ENCODE peak calls at places on chromosomes 13 and 19, in four cellular contexts. H is CD8-positive, alpha-beta T cell; E is substantia nigra; A is A549. C is an unnamed sample.

GRCh38 chr13:66809496-66809895 is 420.6 kb downstream of the PCDH9 start:
- DNase-seq in E (no peak), H (no peak), A (no peak), C (no peak)

GRCh38 chr19:1883784-1884183 is 1.5 kb downstream of the ABHD17A start:
- DNase-seq in H (no peak), E (no peak), A (no peak), C (no peak)

GRCh38 chr19:43675269-43675879 is 5.4 kb upstream of the PLAUR start:
- DNase-seq in A (peak), E (no peak), H (no peak), C (peak)

GRCh38 chr19:33193864-33194362 is at the start of gene LRP3:
- DNase-seq in H (no peak), A (no peak), E (no peak), C (no peak)

GRCh38 chr13:103351035-103351828 is 285.0 kb upstream of the SLC10A2 start:
- DNase-seq in E (no peak), A (no peak), H (no peak), C (no peak)

GRCh38 chr13:94346261-94347019 is 133.0 kb downstream of the DCT start:
- DNase-seq in H (no peak), E (no peak), A (no peak), C (no peak)

GRCh38 chr19:5389353-5389752 is 48.7 kb upstream of the PTPRS start:
- DNase-seq in H (no peak), A (no peak), E (no peak), C (no peak)

GRCh38 chr13:92173254-92173653 is 774.8 kb downstream of the GPC5 start:
- DNase-seq in H (no peak), E (no peak), A (no peak), C (no peak)

GRCh38 chr13:95643009-95643408 is 1.5 kb downstream of the DZIP1 start:
- DNase-seq in E (no peak), A (no peak), H (no peak), C (no peak)

GRCh38 chr19:39031368-39032163 is 783 bp downstream of the FBXO27 start:
- DNase-seq in E (no peak), H (peak), A (peak), C (peak)

GRCh38 chr19:31905980-31906948 is 439.1 kb upstream of the ZNF507 start:
- DNase-seq in E (no peak), A (no peak), H (no peak), C (no peak)

GRCh38 chr13:92838786-92839185 is 387.8 kb upstream of the GPC6 start:
- DNase-seq in A (no peak), H (no peak), E (no peak), C (no peak)

GRCh38 chr13:28534210-28534609 is 39.3 kb upstream of the FLT1 start:
- DNase-seq in H (no peak), E (no peak), A (no peak), C (no peak)

GRCh38 chr13:28534801-28535200 is 39.9 kb upstream of the FLT1 start:
- DNase-seq in E (no peak), A (no peak), H (no peak), C (no peak)

GRCh38 chr13:28532226-28533048 is 37.5 kb upstream of the FLT1 start:
- DNase-seq in E (no peak), H (no peak), A (no peak), C (no peak)

GRCh38 chr13:28533049-28533436 is 38.1 kb upstream of the FLT1 start:
- DNase-seq in A (no peak), E (no peak), H (no peak), C (no peak)

DNA sequence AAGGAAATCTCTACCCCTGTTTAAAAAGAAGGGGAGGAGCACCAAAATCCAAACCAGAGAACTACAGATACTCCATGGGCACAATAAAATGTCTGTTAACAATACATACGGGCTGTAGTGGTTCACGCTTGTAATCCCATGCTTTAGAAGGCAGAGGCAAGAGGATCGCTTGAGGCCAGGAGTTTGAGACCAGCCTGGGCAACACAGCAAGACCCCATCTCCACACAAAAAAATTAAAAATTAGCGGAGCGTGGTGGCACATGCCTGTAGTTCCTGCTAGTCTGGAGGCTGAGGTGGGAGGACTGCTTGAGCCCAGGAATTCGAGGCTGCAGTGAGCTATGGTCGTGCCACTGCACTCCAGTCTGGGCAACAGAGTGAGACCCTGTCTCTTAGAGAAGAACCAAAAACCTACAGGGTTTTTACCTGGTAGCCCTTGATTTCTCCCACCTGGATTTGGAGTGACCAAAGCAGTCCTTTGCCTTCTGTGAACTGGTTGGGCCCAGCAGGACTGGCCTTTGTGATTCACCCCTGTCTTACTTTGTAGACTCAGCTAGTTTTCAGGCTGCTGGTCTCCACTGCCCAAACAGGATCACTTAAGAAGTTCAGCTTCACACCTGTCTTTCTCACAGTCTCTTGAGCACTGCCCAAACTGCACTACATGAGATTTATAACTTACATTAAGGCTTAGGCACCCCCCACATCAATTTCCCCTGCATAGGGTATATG is 38.7 kb upstream of the FLT1 start:
- DNase-seq in H (no peak), A (no peak), E (no peak), C (no peak)
- H3K27ac ChIP-seq in H (no peak), A (no peak), E (no peak), C (no peak)

DNA sequence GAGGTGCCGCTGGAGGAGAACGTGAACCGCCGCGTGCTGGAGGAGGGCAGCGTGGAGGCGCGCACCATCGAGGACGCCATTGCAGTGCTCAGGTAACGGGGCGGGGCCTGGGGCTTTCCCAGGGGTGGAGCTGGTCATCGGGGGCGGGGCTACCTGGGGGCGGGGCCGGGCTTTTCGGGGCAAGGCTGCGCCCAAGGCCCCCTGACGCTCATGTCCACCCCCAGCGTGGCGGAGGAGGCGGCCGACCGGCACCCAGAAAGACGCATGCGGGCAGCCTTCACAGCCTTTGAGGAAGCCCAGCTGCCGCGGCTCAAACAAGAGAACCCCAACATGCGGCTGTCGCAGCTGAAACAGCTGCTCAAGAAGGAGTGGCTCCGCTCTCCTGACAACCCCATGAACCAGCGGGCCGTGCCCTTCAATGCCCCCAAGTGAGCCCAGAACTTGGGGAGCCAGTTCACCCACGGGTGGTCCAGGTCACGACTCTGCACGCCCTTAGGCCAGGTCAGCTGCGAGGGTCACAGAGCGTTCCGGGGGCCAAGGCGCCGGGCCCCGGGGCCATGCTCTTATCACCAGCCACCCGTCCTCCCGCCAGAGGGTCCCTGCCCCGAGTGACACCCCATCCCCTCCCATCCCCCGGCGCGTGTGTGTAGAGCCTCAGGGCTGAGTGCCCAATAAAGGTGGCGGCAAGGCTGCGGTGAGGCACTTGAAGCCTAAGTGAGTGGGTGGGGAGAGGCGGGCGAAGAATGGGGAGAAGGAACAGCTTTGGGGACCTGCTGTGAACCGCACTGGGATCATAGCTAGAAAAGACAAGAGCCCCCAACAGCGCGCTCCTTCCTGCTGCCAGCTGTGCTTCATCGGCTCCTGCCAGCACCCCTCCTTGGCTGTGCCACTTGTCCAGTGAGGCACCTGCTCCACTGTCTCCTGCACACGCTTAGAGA is 10.7 kb downstream of the CCDC124 start:
- DNase-seq in E (no peak), A (no peak), H (no peak), C (no peak)
- H3K27ac ChIP-seq in E (no peak), A (no peak), H (no peak), C (no peak)

DNA sequence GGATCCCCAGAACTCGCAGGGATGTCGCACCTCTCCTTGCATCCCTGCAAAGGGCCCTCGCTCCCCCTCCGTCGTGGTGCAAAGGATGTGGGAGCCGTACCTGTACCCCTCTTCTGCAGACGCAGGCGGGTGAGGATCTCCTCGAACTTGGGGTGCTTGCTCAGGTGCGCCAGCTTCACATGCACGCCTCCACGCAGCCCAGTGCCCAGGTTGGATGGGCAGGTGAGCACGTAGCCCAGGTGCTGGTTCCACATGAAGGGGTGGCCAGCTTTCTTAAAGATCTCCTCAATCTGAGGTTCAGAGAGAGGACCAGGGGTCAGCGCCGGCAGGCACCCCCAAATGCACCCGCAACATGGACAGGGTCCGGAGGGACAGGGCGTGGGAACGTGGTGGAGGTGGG is 15.3 kb downstream of the CKM start:
- DNase-seq in A (no peak), E (no peak), H (no peak), C (no peak)
- H3K27ac ChIP-seq in A (no peak), E (no peak), H (no peak), C (no peak)

GRCh38 chr19:48962029-48962848 is 2.9 kb upstream of the FTL start:
- DNase-seq in A (peak), E (no peak), H (peak), C (no peak)

GRCh38 chr19:48959341-48960239 is 4.9 kb downstream of the BAX start:
- DNase-seq in A (no peak), E (no peak), H (no peak), C (no peak)

GRCh38 chr19:48962849-48963165 is 2.3 kb upstream of the FTL start:
- DNase-seq in A (peak), H (no peak), E (no peak), C (no peak)

GRCh38 chr19:48961673-48962028 is 3.5 kb upstream of the FTL start:
- DNase-seq in A (no peak), H (no peak), E (no peak), C (no peak)

DNA sequence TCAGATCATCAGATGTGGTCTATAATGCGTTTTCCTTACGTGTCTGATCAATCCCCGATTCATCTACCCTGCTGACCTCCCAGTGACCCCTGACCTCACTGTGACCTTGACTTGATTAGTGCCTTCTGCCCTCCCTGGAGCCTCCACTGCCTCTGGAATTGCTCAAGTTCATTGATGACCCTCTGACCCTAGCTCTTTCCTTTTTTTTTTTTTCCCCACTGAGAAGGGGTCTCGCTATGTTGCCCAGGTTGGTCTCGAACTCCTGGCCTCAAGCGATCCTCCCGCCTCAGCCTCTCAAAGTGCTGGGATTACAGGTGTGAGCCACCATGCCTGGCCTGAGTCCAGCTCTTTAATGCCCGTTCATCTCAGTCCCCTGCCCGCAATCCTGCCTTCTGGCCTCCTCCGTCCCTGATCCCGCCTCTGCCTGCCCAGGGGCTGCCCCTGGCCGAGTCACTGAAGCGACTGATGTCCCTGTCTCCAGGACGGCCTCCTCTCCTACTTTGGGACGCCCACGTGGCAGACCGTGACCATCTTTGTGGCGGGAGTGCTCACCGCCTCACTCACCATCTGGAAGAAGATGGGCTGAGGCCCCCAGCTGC is 4.0 kb upstream of the FTL start:
- DNase-seq in H (no peak), A (no peak), E (no peak), C (no peak)
- H3K27ac ChIP-seq in H (no peak), A (peak), E (peak), C (no peak)

GRCh38 chr19:55386515-55386947 is 799 bp downstream of the RPL28 start:
- DNase-seq in H (no peak), E (no peak), A (no peak), C (no peak)
- H3K27ac ChIP-seq in H (peak), E (peak), A (peak), C (peak)

DNA sequence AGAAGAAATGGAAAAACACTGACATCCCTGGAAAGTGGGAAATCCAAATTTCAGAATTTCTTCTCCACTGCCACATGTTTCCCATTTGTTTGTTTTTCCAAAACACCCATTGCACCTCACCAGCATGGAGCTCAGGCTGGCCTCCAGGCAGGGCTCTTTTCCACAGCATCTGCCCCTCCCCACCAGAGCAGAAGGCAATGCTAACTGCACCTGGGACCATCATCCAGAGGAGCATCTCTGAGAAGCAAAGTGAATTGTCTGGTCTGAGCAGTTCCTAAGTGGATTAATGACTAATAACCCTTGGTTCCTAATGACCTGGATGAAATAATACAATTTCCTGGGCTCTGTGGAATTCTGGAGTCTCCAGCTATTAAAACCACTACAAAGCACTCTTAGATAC is 8.8 kb upstream of the CYSLTR2 start:
- DNase-seq in E (no peak), A (no peak), H (no peak), C (no peak)
- H3K27ac ChIP-seq in E (no peak), A (no peak), H (no peak), C (no peak)

DNA sequence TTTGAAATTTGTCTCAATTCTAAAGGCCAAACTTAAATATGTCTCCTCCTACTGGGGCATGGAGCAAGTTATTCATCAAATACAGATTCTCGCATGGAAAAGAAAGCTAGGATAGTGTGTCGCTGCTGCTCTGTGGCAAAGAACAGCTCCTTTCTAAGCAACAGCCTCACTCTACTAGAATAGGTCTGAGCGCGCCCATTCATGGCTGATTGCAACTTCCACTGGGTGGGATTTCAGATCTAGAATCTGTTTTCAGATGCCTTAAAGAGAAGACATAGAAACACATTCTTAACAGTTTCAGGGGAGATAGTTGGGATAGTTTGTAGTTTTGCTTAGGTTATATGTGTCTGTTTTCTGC is 2.4 kb downstream of the RGCC start:
- DNase-seq in E (no peak), A (no peak), H (no peak), C (peak)
- H3K27ac ChIP-seq in E (peak), A (no peak), H (peak), C (peak)

C was measured in CD4-positive, CD25-positive, alpha-beta regulatory T cell.